ENCODE peak calls at places on chromosomes 4 and X, in ten cellular contexts. H, E, D, R, V, G, J, T, N and K are unnamed samples.

GRCh38 chr4:80539190-80539589 is 203.7 kb downstream of the CFAP299 start:
- DNase-seq in H (no peak), E (no peak), D (no peak), R (no peak), V (no peak), G (no peak), J (no peak), T (no peak), N (no peak), K (no peak)

GRCh38 chrX:44747317-44747716 is 96.5 kb upstream of the DUSP21 start:
- DNase-seq in H (no peak), E (no peak), D (no peak), R (no peak), V (no peak), G (no peak), J (peak), T (no peak), N (no peak), K (no peak)

GRCh38 chr4:83535945-83536648 is at the start of gene GPAT3:
- DNase-seq in H (peak), E (no peak), D (peak), R (peak), V (peak), G (peak), J (peak), T (peak), N (peak), K (no peak)

GRCh38 chr4:20323991-20324390 is 72.3 kb downstream of the SLIT2 start:
- DNase-seq in H (no peak), E (no peak), D (no peak), R (peak), V (no peak), G (no peak), J (peak), T (no peak), N (no peak), K (no peak)

GRCh38 chrX:110201799-110202198 is 116.1 kb downstream of the AMMECR1 start:
- DNase-seq in H (no peak), E (no peak), D (no peak), R (peak), V (no peak), G (no peak), J (peak), T (no peak), N (no peak), K (no peak)

GRCh38 chrX:12947545-12948235 is 27.2 kb upstream of the TMSB4X start:
- DNase-seq in H (no peak), E (no peak), D (no peak), R (no peak), V (no peak), G (no peak), J (no peak), T (no peak), N (no peak), K (no peak)

GRCh38 chr4:8589831-8590545 is 2.6 kb upstream of the CPZ start:
- DNase-seq in H (no peak), E (no peak), D (no peak), R (no peak), V (no peak), G (no peak), J (peak), T (no peak), N (no peak), K (no peak)

GRCh38 chr4:110411599-110412011 is 64.3 kb upstream of the ENPEP start:
- DNase-seq in H (no peak), E (no peak), D (no peak), R (no peak), V (no peak), G (no peak), J (no peak), T (peak), N (no peak), K (no peak)

GRCh38 chr4:85961887-85962286 is 398.0 kb downstream of the MAPK10 start:
- DNase-seq in H (no peak), E (no peak), D (no peak), R (no peak), V (no peak), G (no peak), J (no peak), T (no peak), N (no peak), K (no peak)

GRCh38 chrX:10230222-10230621 is 73.4 kb downstream of the CLCN4 start:
- DNase-seq in H (no peak), E (no peak), D (no peak), R (no peak), V (no peak), G (no peak), J (no peak), T (no peak), N (no peak), K (no peak)

GRCh38 chrX:70262952-70263567 is 3.1 kb upstream of the P2RY4 start:
- DNase-seq in H (no peak), E (no peak), D (peak), R (peak), V (no peak), G (peak), J (peak), T (peak), N (no peak), K (peak)